ENCODE peak calls at places on chromosomes 5 and 9, in four cellular contexts. U, P, A and M are unnamed samples.

GRCh38 chr9:23659346-23660006 is 166.6 kb downstream of the ELAVL2 start:
- DNase-seq in U (no peak), P (no peak), A (no peak), M (no peak)

GRCh38 chr9:91089405-91090131 is 272.1 kb downstream of the AUH start:
- DNase-seq in U (no peak), P (no peak), A (peak; percentile 37), M (no peak)

GRCh38 chr5:165161204-165161603 is 1655.8 kb downstream of the MAT2B start:
- DNase-seq in U (no peak), P (no peak), A (no peak), M (no peak)

GRCh38 chr5:73908440-73908839 is 282.4 kb downstream of the ARHGEF28 start:
- DNase-seq in U (no peak), P (no peak), A (no peak), M (no peak)

GRCh38 chr5:139014726-139015125 is 139.6 kb upstream of the LRRTM2 start:
- DNase-seq in U (peak; percentile 51), P (no peak), A (peak; percentile 88), M (no peak)

GRCh38 chr9:136729144-136729543 is 13.6 kb downstream of the LCN10 start:
- DNase-seq in U (no peak), P (peak; percentile 74), A (no peak), M (no peak)

GRCh38 chr5:3602713-3603502 is 7.3 kb downstream of the IRX1 start:
- DNase-seq in U (no peak), P (peak; percentile 85), A (peak; percentile 34), M (no peak)

GRCh38 chr5:172868924-172869565 is 35.0 kb downstream of the ERGIC1 start:
- DNase-seq in U (no peak), P (peak; percentile 95), A (peak; percentile 92), M (no peak)

GRCh38 chr5:167982-168660 is 23.2 kb upstream of the LRRC14B start:
- DNase-seq in U (peak; percentile 96), P (no peak), A (peak; percentile 98), M (peak; percentile 56)

GRCh38 chr9:129383005-129383414 is 204.9 kb upstream of the IER5L start:
- DNase-seq in U (no peak), P (peak; percentile 93), A (no peak), M (no peak)

GRCh38 chr9:16784002-16784401 is 86.5 kb downstream of the BNC2 start:
- DNase-seq in U (no peak), P (no peak), A (no peak), M (no peak)

GRCh38 chr5:12141496-12141895 is 237.2 kb upstream of the CTNND2 start:
- DNase-seq in U (no peak), P (no peak), A (no peak), M (no peak)

GRCh38 chr5:35319231-35320002 is 89.1 kb upstream of the PRLR start:
- DNase-seq in U (no peak), P (peak; percentile 59), A (peak; percentile 71), M (peak; percentile 65)

GRCh38 chr9:122816163-122816867 is 12.1 kb downstream of the PDCL start:
- DNase-seq in U (no peak), P (no peak), A (no peak), M (no peak)

GRCh38 chr5:66326276-66326675 is 182.2 kb downstream of the SREK1 start:
- DNase-seq in U (no peak), P (no peak), A (no peak), M (no peak)

GRCh38 chr5:14587143-14587542 is 5.6 kb downstream of the OTULINL start:
- DNase-seq in U (no peak), P (no peak), A (no peak), M (no peak)

GRCh38 chr9:127578952-127579853 is 32.9 kb upstream of the STXBP1 start:
- DNase-seq in U (peak; percentile 89), P (peak; percentile 97), A (peak; percentile 96), M (peak; percentile 97)

GRCh38 chr9:546797-547223 is 294.7 kb upstream of the DMRT1 start:
- DNase-seq in U (no peak), P (no peak), A (peak; percentile 8), M (no peak)

GRCh38 chr9:133759146-133759900 is 21.2 kb upstream of the SARDH start:
- DNase-seq in U (no peak), P (peak; percentile 89), A (no peak), M (peak; percentile 34)

GRCh38 chr5:54278031-54278830 is 32.1 kb downstream of the ARL15 start:
- DNase-seq in U (no peak), P (no peak), A (no peak), M (no peak)

GRCh38 chr5:71011194-71011792 is 13.8 kb downstream of the NAIP start:
- DNase-seq in U (no peak), P (no peak), A (no peak), M (no peak)

GRCh38 chr5:145925353-145925752 is 11.0 kb upstream of the SH3RF2 start:
- DNase-seq in U (peak; percentile 51), P (no peak), A (peak; percentile 96), M (no peak)

GRCh38 chr9:106648799-106649198 is 214.2 kb upstream of the ZNF462 start:
- DNase-seq in U (no peak), P (no peak), A (no peak), M (no peak)

GRCh38 chr9:130262771-130263170 is 2.8 kb upstream of the HMCN2 start:
- DNase-seq in U (no peak), P (peak; percentile 12), A (no peak), M (no peak)

GRCh38 chr9:127172066-127172707 is 49.8 kb upstream of the ANGPTL2 start:
- DNase-seq in U (peak; percentile 32), P (peak; percentile 13), A (peak; percentile 27), M (no peak)

GRCh38 chr9:123763910-123764588 is 165.9 kb downstream of the DENND1A start:
- DNase-seq in U (no peak), P (no peak), A (peak; percentile 86), M (no peak)

GRCh38 chr5:75558972-75559632 is 47.4 kb downstream of the POLK start:
- DNase-seq in U (no peak), P (no peak), A (no peak), M (no peak)

GRCh38 chr9:104090578-104090977 is 3.5 kb upstream of the SMC2 start:
- DNase-seq in U (no peak), P (no peak), A (no peak), M (no peak)

GRCh38 chr5:38509185-38509584 is 47.3 kb downstream of the LIFR start:
- DNase-seq in U (peak; percentile 36), P (no peak), A (peak; percentile 89), M (no peak)

GRCh38 chr5:57037355-57037754 is 85.4 kb upstream of the MIER3 start:
- DNase-seq in U (no peak), P (no peak), A (no peak), M (no peak)

GRCh38 chr9:115000217-115000639 is 69.8 kb upstream of the TNFSF8 start:
- DNase-seq in U (no peak), P (no peak), A (no peak), M (no peak)

GRCh38 chr9:79583957-79584654 is 12.3 kb downstream of the TLE4 start:
- DNase-seq in U (no peak), P (no peak), A (no peak), M (no peak)

GRCh38 chr9:70761139-70761538 is 346.7 kb upstream of the KLF9 start:
- DNase-seq in U (no peak), P (no peak), A (no peak), M (no peak)

GRCh38 chr5:52007230-52007858 is 624.1 kb downstream of the ISL1 start:
- DNase-seq in U (no peak), P (no peak), A (peak; percentile 3), M (no peak)
- H3K4me3 ChIP-seq in U (no peak overlapping the region), P (no peak overlapping the region), A (no peak overlapping the region), M (no peak overlapping the region)

DNA sequence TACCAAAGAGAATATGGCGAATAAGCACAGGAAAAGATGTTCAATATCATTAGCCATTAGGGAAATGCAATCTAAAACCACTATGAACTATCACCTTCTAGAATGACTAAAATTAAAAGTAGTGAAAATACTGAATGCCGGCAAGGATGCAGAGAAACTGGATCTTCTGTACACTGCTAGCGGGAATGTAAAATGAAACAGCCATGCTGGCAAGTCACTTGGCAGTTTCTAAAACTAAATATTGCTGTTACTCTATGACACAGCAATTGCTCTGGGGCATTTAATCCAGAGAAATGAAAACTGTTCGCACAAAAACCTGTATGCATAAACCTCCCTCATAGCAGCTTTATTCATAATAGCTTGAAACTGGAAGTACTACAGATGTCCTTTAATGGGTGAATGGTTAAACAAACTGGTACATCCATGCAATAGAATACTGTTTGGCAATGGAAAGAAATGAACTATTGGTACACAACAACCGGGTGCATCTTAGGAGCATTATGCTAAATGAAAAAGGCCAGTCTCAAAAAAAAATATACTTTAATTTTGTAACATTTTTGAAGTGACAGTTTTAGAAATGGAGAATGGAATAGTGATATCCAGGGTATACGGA is 167.2 kb downstream of the ARHGAP26 start:
- DNase-seq in U (no peak), P (no peak), A (no peak), M (no peak)
- H3K27ac ChIP-seq in U (no peak overlapping the region), P (no peak overlapping the region), A (no peak overlapping the region), M (no peak overlapping the region)

GRCh38 chr9:35867538-35867937 is 2.7 kb downstream of the OR13J1 start:
- DNase-seq in U (no peak), P (no peak), A (no peak), M (no peak)
- TF ChIP-seq CTCF in U (no peak), P (no peak), A (no peak), M (no peak)

GRCh38 chr9:89497978-89498844 is at the start of gene SEMA4D:
- DNase-seq in U (peak; percentile 6), P (peak; percentile 89), A (no peak), M (no peak)

GRCh38 chr9:89502038-89502601 is 4.2 kb upstream of the SEMA4D start:
- DNase-seq in U (no peak), P (no peak), A (no peak), M (no peak)

GRCh38 chr9:89501311-89501898 is 3.5 kb upstream of the SEMA4D start:
- DNase-seq in U (no peak), P (no peak), A (no peak), M (no peak)

GRCh38 chr9:89498845-89499480 is 1.1 kb upstream of the SEMA4D start:
- DNase-seq in U (no peak), P (no peak), A (no peak), M (no peak)

DNA sequence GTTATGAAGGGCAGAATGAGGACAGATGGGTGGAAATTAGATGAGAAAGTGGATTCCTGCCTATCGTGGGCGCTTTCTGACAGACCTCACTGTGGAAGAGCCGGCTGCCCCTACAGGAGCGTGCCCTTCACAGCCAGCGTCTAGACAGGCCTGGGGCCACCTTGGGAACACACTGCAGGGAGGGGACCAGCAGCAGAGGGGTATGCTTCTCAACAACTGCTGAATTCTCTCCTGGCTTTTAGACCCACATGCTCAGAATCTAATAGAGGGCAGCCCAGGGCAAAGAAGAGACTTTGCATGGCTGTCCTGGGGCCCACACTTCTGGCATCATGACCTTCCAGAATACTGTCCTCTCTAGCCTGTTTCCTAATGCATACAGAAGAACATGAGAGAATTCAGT is 2.1 kb upstream of the SEMA4D start:
- DNase-seq in U (no peak), P (no peak), A (no peak), M (no peak)
- H3K4me3 ChIP-seq in U (no peak overlapping the region), P (no peak overlapping the region), A (no peak overlapping the region), M (no peak overlapping the region)

GRCh38 chr5:114243281-114243982 is 118.4 kb upstream of the KCNN2 start:
- DNase-seq in U (peak; percentile 87), P (no peak), A (peak; percentile 76), M (no peak)
- H3K27ac ChIP-seq in U (peak overlapping the region; percentile 90), P (no peak overlapping the region), A (peak overlapping the region; percentile 55), M (no peak overlapping the region)

GRCh38 chr5:159951387-159951786 is 35.1 kb downstream of the ADRA1B start:
- DNase-seq in U (no peak), P (no peak), A (no peak), M (no peak)
- TF ChIP-seq CTCF in U (peak; percentile 49), P (no peak), A (peak; percentile 55), M (peak; percentile 37)

GRCh38 chr5:135466178-135467050 is 14.3 kb upstream of the TIFAB start:
- DNase-seq in U (no peak), P (peak; percentile 89), A (peak; percentile 21), M (peak; percentile 76)
- H3K4me3 ChIP-seq in U (peak overlapping the region; percentile 17), P (peak overlapping the region; percentile 51), A (no peak overlapping the region), M (no peak overlapping the region)